ENCODE peak calls at places on chromosomes 4 and X, in seven cellular contexts. H, I, Z, M, G, A and N are unnamed samples.

GRCh38 chr4:164956766-164957643 is 20.5 kb downstream of the TRIM61 start:
- DNase-seq in H (no peak), I (peak; percentile 82), Z (peak; percentile 48), M (peak; percentile 56), G (peak; percentile 2), A (peak; percentile 91), N (peak; percentile 91)

GRCh38 chr4:27387706-27388105 is 527.1 kb downstream of the STIM2 start:
- DNase-seq in H (no peak), I (no peak), Z (no peak), M (no peak), G (no peak), A (no peak), N (no peak)

GRCh38 chrX:129748265-129748664 is 9.5 kb downstream of the XPNPEP2 start:
- DNase-seq in H (no peak), I (no peak), Z (no peak), M (no peak), G (no peak), A (no peak), N (no peak)

GRCh38 chr4:153333874-153334273 is 10.6 kb upstream of the MND1 start:
- DNase-seq in H (no peak), I (no peak), Z (no peak), M (no peak), G (no peak), A (no peak), N (no peak)

GRCh38 chr4:87180767-87181166 is 39.7 kb downstream of the KLHL8 start:
- DNase-seq in H (no peak), I (no peak), Z (no peak), M (no peak), G (no peak), A (no peak), N (no peak)

GRCh38 chr4:98514930-98515809 is 143.2 kb downstream of the TSPAN5 start:
- DNase-seq in H (no peak), I (no peak), Z (no peak), M (no peak), G (no peak), A (no peak), N (no peak)

GRCh38 chr4:23700197-23700596 is 189.7 kb downstream of the PPARGC1A start:
- DNase-seq in H (no peak), I (no peak), Z (no peak), M (no peak), G (no peak), A (no peak), N (no peak)

GRCh38 chrX:129636175-129636681 is 18.5 kb downstream of the APLN start:
- DNase-seq in H (no peak), I (no peak), Z (no peak), M (no peak), G (no peak), A (no peak), N (no peak)

GRCh38 chr4:5212255-5213032 is 161.2 kb downstream of the STK32B start:
- DNase-seq in H (no peak), I (no peak), Z (no peak), M (no peak), G (no peak), A (no peak), N (no peak)

GRCh38 chr4:123628288-123628687 is 231.7 kb downstream of the SPRY1 start:
- DNase-seq in H (no peak), I (no peak), Z (no peak), M (no peak), G (no peak), A (no peak), N (no peak)

GRCh38 chr4:168955674-168956073 is 54.4 kb downstream of the CBR4 start:
- DNase-seq in H (no peak), I (no peak), Z (no peak), M (no peak), G (no peak), A (no peak), N (peak; percentile 65)

GRCh38 chr4:176778491-176778890 is 14.2 kb downstream of the VEGFC start:
- DNase-seq in H (no peak), I (no peak), Z (no peak), M (no peak), G (no peak), A (no peak), N (peak; percentile 56)